ENCODE peak calls at places on chromosome 2, in six cellular contexts. O is aorta, Z is ovary, P is endodermal cell, K is IMR-90, Y is GM23248. M is an unnamed sample.

GRCh38 chr2:43178602-43179542 is 47.5 kb downstream of the ZFP36L2 start:
- DNase-seq in O (peak; percentile 87), Z (peak; percentile 86), P (peak; percentile 96), K (peak; percentile 82), Y (peak; percentile 93), M (no peak)

GRCh38 chr2:199405241-199405640 is 52.5 kb downstream of the SATB2 start:
- DNase-seq in O (no peak), Z (no peak), P (peak; percentile 63), K (peak; percentile 17), Y (peak; percentile 28), M (no peak)

GRCh38 chr2:216006164-216006663 is 7.1 kb downstream of the MREG start:
- DNase-seq in O (no peak), Z (no peak), P (peak; percentile 87), K (no peak), Y (peak; percentile 76), M (no peak)

GRCh38 chr2:216693414-216694100 is 1.8 kb downstream of the IGFBP5 start:
- DNase-seq in O (no peak), Z (peak; percentile 24), P (no peak), K (no peak), Y (no peak), M (no peak)

GRCh38 chr2:164479460-164479859 is 141.8 kb downstream of the GRB14 start:
- DNase-seq in O (no peak), Z (peak; percentile 42), P (peak; percentile 78), K (peak; percentile 22), Y (peak; percentile 48), M (no peak)

GRCh38 chr2:168567840-168568239 is 111.8 kb downstream of the CERS6 start:
- DNase-seq in O (no peak), Z (no peak), P (no peak), K (no peak), Y (no peak), M (no peak)

GRCh38 chr2:112623913-112624777 is 21.6 kb upstream of the SLC20A1 start:
- DNase-seq in O (peak; percentile 67), Z (no peak), P (peak; percentile 33), K (peak; percentile 87), Y (peak; percentile 95), M (no peak)

GRCh38 chr2:27806311-27807059 is 35.0 kb downstream of the MRPL33 start:
- DNase-seq in O (no peak), Z (no peak), P (no peak), K (no peak), Y (no peak), M (no peak)

GRCh38 chr2:98664323-98664722 is 55.9 kb downstream of the UNC50 start:
- DNase-seq in O (no peak), Z (no peak), P (no peak), K (no peak), Y (peak; percentile 30), M (peak; percentile 79)

GRCh38 chr2:106577252-106577651 is 90.1 kb downstream of the CD8B2 start:
- DNase-seq in O (no peak), Z (no peak), P (no peak), K (no peak), Y (no peak), M (no peak)

GRCh38 chr2:160510617-160511016 is 17.0 kb upstream of the RBMS1 start:
- DNase-seq in O (no peak), Z (no peak), P (no peak), K (no peak), Y (peak; percentile 29), M (no peak)

DNA sequence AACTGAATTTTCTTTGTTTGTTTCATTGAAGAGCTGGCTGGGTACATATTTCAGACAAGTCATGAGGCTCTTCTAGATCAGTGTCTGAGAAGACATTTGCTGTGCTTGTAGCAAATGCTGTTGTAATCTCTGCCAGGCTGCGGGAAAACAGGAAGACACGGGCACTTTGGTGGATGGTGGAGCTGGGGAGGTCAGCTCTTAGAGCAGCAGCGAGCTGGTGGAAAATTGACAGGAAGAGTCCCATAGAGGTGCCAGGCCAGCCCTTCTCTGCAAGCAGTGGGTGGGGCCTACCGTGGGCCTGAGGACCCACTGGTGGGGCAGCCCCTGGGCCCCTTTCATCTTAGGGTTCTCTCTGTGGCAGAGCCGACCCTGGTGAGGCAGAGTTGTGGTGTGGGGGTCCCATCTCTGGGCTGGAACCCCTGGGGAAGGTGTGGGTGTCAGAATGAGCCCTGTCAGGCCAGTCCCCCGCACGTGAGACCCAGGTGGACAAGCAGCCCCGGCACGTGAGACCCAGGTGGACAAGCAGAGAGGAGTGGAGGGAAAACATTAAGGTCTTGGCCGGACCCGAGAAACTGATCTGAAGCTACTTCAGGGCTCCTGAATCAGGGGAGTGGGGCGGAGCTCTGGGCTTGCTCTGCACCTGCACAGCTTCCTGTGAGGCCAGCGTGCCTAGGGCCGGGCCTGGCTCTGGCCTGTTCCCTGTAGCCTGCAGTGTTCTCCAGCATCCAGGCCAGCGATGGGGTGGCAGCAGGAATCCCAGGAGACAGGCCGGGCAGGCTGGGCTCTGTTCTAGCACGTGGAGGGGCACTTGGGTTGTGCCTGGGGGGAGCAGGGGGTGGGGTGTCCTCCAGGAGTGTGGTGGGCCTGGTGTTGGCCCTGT is 273.5 kb upstream of the HDAC4 start:
- DNase-seq in O (no peak), Z (no peak), P (peak; percentile 21), K (no peak), Y (no peak), M (no peak)
- H3K9me3 ChIP-seq in O (no peaks in the 10 kb centered on the region), Z (no peaks in the 10 kb centered on the region), P (no peaks in the 10 kb centered on the region), K (peaks cover 17% of the 10 kb centered on the region), Y (no peaks in the 10 kb centered on the region), M (no peaks in the 10 kb centered on the region)

GRCh38 chr2:111121873-111122630 is 1.3 kb downstream of the BCL2L11 start:
- DNase-seq in O (peak; percentile 92), Z (peak; percentile 91), P (peak; percentile 96), K (peak; percentile 85), Y (peak; percentile 95), M (peak; percentile 77)
- H3K4me1 ChIP-seq in O (no peaks in the 10 kb centered on the region), Z (peaks cover 14% of the 10 kb centered on the region), P (peaks cover 3% of the 10 kb centered on the region), K (no peaks in the 10 kb centered on the region), Y (peaks cover 3% of the 10 kb centered on the region), M (peaks cover 19% of the 10 kb centered on the region)

GRCh38 chr2:218003265-218003950 is 613 bp upstream of the TNS1 start:
- DNase-seq in O (peak; percentile 80), Z (peak; percentile 72), P (no peak), K (peak; percentile 55), Y (peak; percentile 81), M (no peak)

GRCh38 chr2:218002792-218003191 is at the start of gene TNS1:
- DNase-seq in O (peak; percentile 78), Z (peak; percentile 81), P (no peak), K (peak; percentile 65), Y (peak; percentile 90), M (no peak)

GRCh38 chr2:218001629-218002028 is 1.2 kb downstream of the TNS1 start:
- DNase-seq in O (no peak), Z (no peak), P (no peak), K (no peak), Y (peak; percentile 24), M (no peak)

GRCh38 chr2:218003994-218004419 is 1.2 kb upstream of the TNS1 start:
- DNase-seq in O (peak; percentile 92), Z (peak; percentile 87), P (no peak), K (peak; percentile 95), Y (peak; percentile 96), M (no peak)

GRCh38 chr2:218002103-218002502 is 692 bp downstream of the TNS1 start:
- DNase-seq in O (no peak), Z (no peak), P (no peak), K (no peak), Y (peak; percentile 57), M (no peak)
- H3K4me3 ChIP-seq in O (peak overlapping the region; percentile 55), Z (peak overlapping the region; percentile 49), P (no peak overlapping the region), K (peak overlapping the region; percentile 85), Y (peak overlapping the region; percentile 96), M (no peak overlapping the region)

GRCh38 chr2:76178610-76179009 is 467.9 kb upstream of the GCFC2 start:
- DNase-seq in O (no peak), Z (no peak), P (no peak), K (no peak), Y (no peak), M (no peak)
- H3K9me3 ChIP-seq in O (no peaks in the 10 kb centered on the region), Z (no peaks in the 10 kb centered on the region), P (peaks cover 20% of the 10 kb centered on the region), K (no peaks in the 10 kb centered on the region), Y (no peaks in the 10 kb centered on the region), M (no peaks in the 10 kb centered on the region)

GRCh38 chr2:189146553-189146952 is 33.0 kb downstream of the COL5A2 start:
- DNase-seq in O (no peak), Z (no peak), P (no peak), K (no peak), Y (peak; percentile 36), M (no peak)

GRCh38 chr2:189143930-189144329 is 35.6 kb downstream of the COL5A2 start:
- DNase-seq in O (no peak), Z (no peak), P (no peak), K (peak; percentile 83), Y (peak; percentile 83), M (no peak)

GRCh38 chr2:189147361-189147760 is 32.2 kb downstream of the COL5A2 start:
- DNase-seq in O (no peak), Z (no peak), P (no peak), K (peak; percentile 62), Y (peak; percentile 80), M (no peak)

GRCh38 chr2:189142893-189143759 is 36.4 kb downstream of the COL5A2 start:
- DNase-seq in O (no peak), Z (no peak), P (peak; percentile 83), K (peak; percentile 36), Y (peak; percentile 76), M (no peak)

GRCh38 chr2:189144700-189145211 is 34.8 kb downstream of the COL5A2 start:
- DNase-seq in O (no peak), Z (no peak), P (no peak), K (peak; percentile 59), Y (peak; percentile 82), M (no peak)
- H3K4me1 ChIP-seq in O (peaks cover 2% of the 10 kb centered on the region), Z (peaks cover 3% of the 10 kb centered on the region), P (no peaks in the 10 kb centered on the region), K (peaks cover 13% of the 10 kb centered on the region), Y (peaks cover 78% of the 10 kb centered on the region), M (no peaks in the 10 kb centered on the region)

GRCh38 chr2:234763051-234763909 is 188.5 kb upstream of the SH3BP4 start:
- DNase-seq in O (peak; percentile 53), Z (no peak), P (no peak), K (peak; percentile 87), Y (peak; percentile 84), M (no peak)

GRCh38 chr2:234764378-234764777 is 187.4 kb upstream of the SH3BP4 start:
- DNase-seq in O (no peak), Z (no peak), P (no peak), K (no peak), Y (no peak), M (no peak)

GRCh38 chr2:234765315-234765714 is 186.5 kb upstream of the SH3BP4 start:
- DNase-seq in O (no peak), Z (no peak), P (no peak), K (no peak), Y (no peak), M (no peak)

DNA sequence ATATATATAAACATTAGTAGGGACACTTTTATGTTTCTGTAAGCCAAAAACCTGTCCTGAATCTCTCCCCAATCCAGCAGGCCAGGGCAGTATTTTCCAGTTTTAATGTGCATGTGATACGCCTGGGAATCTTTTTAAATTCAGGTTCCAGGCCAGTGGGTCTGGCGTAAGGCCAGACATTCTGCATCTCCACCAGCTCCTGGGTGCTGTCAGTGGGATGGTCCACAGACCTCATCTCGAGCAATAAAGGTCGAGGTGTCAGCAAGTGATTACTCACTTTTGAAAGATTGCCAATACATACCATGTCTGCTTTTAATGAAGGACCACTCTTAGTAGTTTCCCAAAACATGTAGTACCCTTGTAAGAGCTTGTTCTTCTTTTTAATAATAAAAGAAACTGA is 189.9 kb upstream of the SH3BP4 start:
- DNase-seq in O (no peak), Z (no peak), P (no peak), K (no peak), Y (no peak), M (no peak)
- H3K4me3 ChIP-seq in O (no peak overlapping the region), Z (no peak overlapping the region), P (no peak overlapping the region), K (no peak overlapping the region), Y (no peak overlapping the region), M (no peak overlapping the region)

M was measured in naive thymus-derived CD4-positive, alpha-beta T cell.